ENCODE peak calls at places on chromosomes 2 and 18, in five cellular contexts. I is GM12878, Y is HCT116, G is H1, W is HepG2. X is an unnamed sample.

GRCh38 chr2:17083902-17084301 is 418.3 kb upstream of the CYRIA start:
- DNase-seq in G (no peak), Y (no peak), I (no peak), W (no peak), X (no peak)

GRCh38 chr18:80253871-80254492 is 6.7 kb upstream of the PARD6G start:
- DNase-seq in W (no peak), I (no peak), G (peak), Y (peak), X (peak)

GRCh38 chr2:105393373-105394055 is 5.3 kb downstream of the FHL2 start:
- DNase-seq in W (no peak), G (no peak), I (no peak), Y (no peak), X (no peak)

GRCh38 chr2:182672471-182673165 is 43.4 kb upstream of the DNAJC10 start:
- DNase-seq in I (no peak), W (no peak), Y (peak), G (no peak), X (no peak)

GRCh38 chr18:49250819-49251388 is 209.5 kb downstream of the DYM start:
- DNase-seq in G (no peak), I (no peak), W (peak), Y (no peak), X (peak)

GRCh38 chr18:25704096-25704870 is 352.3 kb upstream of the ZNF521 start:
- DNase-seq in W (no peak), G (no peak), I (no peak), Y (no peak), X (no peak)

GRCh38 chr18:57989536-57989935 is 54.5 kb upstream of the NEDD4L start:
- DNase-seq in G (no peak), I (no peak), W (no peak), Y (no peak), X (no peak)

GRCh38 chr2:239717706-239718105 is 307.4 kb downstream of the NDUFA10 start:
- DNase-seq in I (no peak), Y (no peak), W (no peak), G (no peak), X (no peak)

GRCh38 chr2:178855151-178855550 is 47.9 kb upstream of the TTN start:
- DNase-seq in I (no peak), Y (no peak), G (no peak), W (no peak), X (no peak)

GRCh38 chr2:30655660-30656059 is 151.6 kb downstream of the CAPN13 start:
- DNase-seq in I (no peak), W (no peak), Y (no peak), G (peak), X (no peak)

GRCh38 chr2:1884933-1885580 is 140.7 kb upstream of the PXDN start:
- DNase-seq in W (no peak), G (peak), Y (no peak), I (no peak), X (no peak)

GRCh38 chr2:58734365-58734764 is 493.2 kb upstream of the FANCL start:
- DNase-seq in G (no peak), Y (peak), W (peak), I (no peak), X (no peak)

GRCh38 chr18:48290162-48290926 is 118.8 kb downstream of the ZBTB7C start:
- DNase-seq in W (no peak), G (peak), Y (no peak), I (no peak), X (no peak)

GRCh38 chr2:195404650-195405049 is 252.4 kb upstream of the SLC39A10 start:
- DNase-seq in I (no peak), W (no peak), G (no peak), Y (no peak), X (no peak)

GRCh38 chr2:124877065-124877671 is 852.1 kb downstream of the CNTNAP5 start:
- DNase-seq in I (no peak), G (no peak), W (no peak), Y (no peak), X (no peak)

GRCh38 chr2:46801731-46802664 is 113.6 kb downstream of the MCFD2 start:
- DNase-seq in W (no peak), G (no peak), Y (no peak), I (no peak), X (no peak)

GRCh38 chr18:6598657-6599056 is 130.9 kb upstream of the ARHGAP28 start:
- DNase-seq in Y (no peak), W (no peak), G (no peak), I (no peak), X (no peak)

GRCh38 chr2:48009256-48009655 is 103.0 kb upstream of the FBXO11 start:
- DNase-seq in W (no peak), I (no peak), G (no peak), Y (no peak), X (no peak)

GRCh38 chr2:176104338-176105077 is 2.6 kb upstream of the HOXD11 start:
- DNase-seq in I (no peak), G (no peak), Y (no peak), W (no peak), X (peak)
- TF ChIP-seq SIN3A in I (no peak), G (no peak), Y (no peak), W (no peak), X (no peak)

GRCh38 chr18:53944721-53945120 is 279.7 kb downstream of the MBD2 start:
- DNase-seq in Y (no peak), W (no peak), G (peak), I (no peak), X (peak)
- TF ChIP-seq SIN3A in Y (no peak), W (no peak), G (no peak), I (no peak), X (no peak)

GRCh38 chr2:227472265-227473018 is 486 bp downstream of the AGFG1 start:
- DNase-seq in I (no peak), G (peak), Y (no peak), W (no peak), X (peak)
- TF ChIP-seq SIN3A in I (peak), G (no peak), Y (no peak), W (no peak), X (no peak)

DNA sequence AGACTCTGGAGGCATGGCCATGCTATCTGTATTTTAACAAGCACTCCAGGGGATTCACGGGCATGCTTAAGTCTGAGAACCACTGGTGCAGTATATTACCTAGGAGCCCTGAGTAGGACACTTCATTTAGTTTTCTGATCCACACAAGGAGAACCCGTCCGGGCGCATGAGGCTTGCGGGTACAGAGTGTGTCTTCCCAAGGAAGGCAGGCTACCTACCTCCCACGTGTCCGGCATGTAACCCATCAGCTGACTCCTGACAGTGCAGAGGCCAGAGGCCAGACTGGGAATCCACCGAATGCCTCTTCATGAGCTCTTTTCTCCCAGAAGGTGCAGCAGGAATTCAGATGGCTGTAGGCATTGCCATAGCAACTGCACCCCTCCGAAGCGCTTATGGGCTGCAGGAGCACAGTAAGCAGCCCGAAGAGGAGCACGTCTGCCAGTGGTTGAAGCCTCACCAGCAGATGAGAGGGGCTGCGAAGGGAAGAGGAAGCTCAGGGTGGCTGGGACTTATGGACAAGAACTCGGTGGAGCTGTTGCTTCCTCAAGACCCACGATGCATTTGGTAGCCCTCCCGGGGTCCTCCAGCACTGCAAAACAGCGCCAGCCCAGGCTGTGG is 33.8 kb upstream of the DNMT3A start:
- DNase-seq in I (no peak), W (no peak), Y (no peak), G (no peak), X (no peak)
- TF ChIP-seq SIN3A in I (no peak), W (no peak), Y (no peak), G (no peak), X (no peak)

X was measured in K562.